ENCODE peak calls at places on chromosome 16, in nine cellular contexts. J is psoas muscle; V is effector memory CD4-positive, alpha-beta T cell; D is C1 segment of cervical spinal cord; M is activated CD4-positive, alpha-beta T cell treated with anti-CD3 and anti-CD28 coated beads, Interleukin-2, amount 50 U/mL, for 1 hour; T is left lung; I is fibroblast of the conjunctiva; R is activated CD8-positive, alpha-beta memory T cell treated with anti-CD3 and anti-CD28 coated beads for 48 hours; O is GM20000. Z is an unnamed sample.

GRCh38 chr16:84720180-84720579 is 20.4 kb downstream of the USP10 start:
- DNase-seq in J (no peak), V (no peak), D (no peak), M (no peak), T (no peak), I (peak; percentile 43), R (no peak), O (no peak), Z (no peak)

GRCh38 chr16:74842413-74842812 is 67.8 kb upstream of the FA2H start:
- DNase-seq in J (no peak), V (no peak), D (no peak), M (no peak), T (no peak), I (no peak), R (no peak), O (no peak), Z (no peak)

GRCh38 chr16:22186517-22186916 is 19.6 kb upstream of the EEF2K start:
- DNase-seq in J (no peak), V (no peak), D (no peak), M (no peak), T (no peak), I (no peak), R (no peak), O (no peak), Z (no peak)

GRCh38 chr16:89623511-89624232 is 10.2 kb downstream of the DPEP1 start:
- DNase-seq in J (no peak), V (no peak), D (no peak), M (no peak), T (no peak), I (no peak), R (no peak), O (no peak), Z (no peak)

GRCh38 chr16:19948186-19949104 is 63.8 kb upstream of the GPRC5B start:
- DNase-seq in J (no peak), V (no peak), D (no peak), M (no peak), T (no peak), I (no peak), R (no peak), O (no peak), Z (no peak)

GRCh38 chr16:57752581-57753447 is 17.2 kb downstream of the KATNB1 start:
- DNase-seq in J (peak; percentile 13), V (no peak), D (no peak), M (no peak), T (peak; percentile 67), I (no peak), R (no peak), O (no peak), Z (no peak)

GRCh38 chr16:4601317-4602186 is 13.1 kb downstream of the UBALD1 start:
- DNase-seq in J (no peak), V (no peak), D (no peak), M (no peak), T (no peak), I (no peak), R (no peak), O (no peak), Z (no peak)

GRCh38 chr16:11565665-11566064 is 21.1 kb downstream of the LITAF start:
- DNase-seq in J (no peak), V (no peak), D (no peak), M (no peak), T (no peak), I (no peak), R (no peak), O (no peak), Z (no peak)

GRCh38 chr16:7946142-7946541 is 613.5 kb downstream of the RBFOX1 start:
- DNase-seq in J (no peak), V (no peak), D (no peak), M (no peak), T (no peak), I (no peak), R (no peak), O (no peak), Z (no peak)

GRCh38 chr16:25064967-25065366 is 46.6 kb upstream of the LCMT1 start:
- DNase-seq in J (no peak), V (no peak), D (no peak), M (no peak), T (no peak), I (no peak), R (no peak), O (no peak), Z (no peak)

GRCh38 chr16:29963021-29963743 is 1.3 kb downstream of the TMEM219 start:
- DNase-seq in J (no peak), V (no peak), D (no peak), M (no peak), T (peak; percentile 79), I (no peak), R (no peak), O (no peak), Z (no peak)

Z was measured in T-helper 22 cell.